ENCODE peak calls at places on chromosomes 16 and 17, in ten cellular contexts. S is AG09319, N is NCI-H2171, I is mucosa of gallbladder, A is PC-9, H is Calu3, V is DMS 273 treated with DMSO at 0.1 percent for 48 hours, F is AG10803, X is head of caudate nucleus, B is cerebellum. Y is an unnamed sample.

GRCh38 chr17:77609553-77610517 is 348.7 kb upstream of the TNRC6C start:
- DNase-seq in S (no peak), N (no peak), I (no peak), A (no peak), H (no peak), V (no peak), F (peak; percentile 20), X (no peak), B (no peak), Y (no peak)

GRCh38 chr17:78825696-78826095 is 14.9 kb downstream of the USP36 start:
- DNase-seq in S (no peak), N (no peak), I (no peak), A (no peak), H (no peak), V (no peak), F (no peak), X (no peak), B (no peak), Y (no peak)

GRCh38 chr17:27303734-27304133 is 9.8 kb downstream of the WSB1 start:
- DNase-seq in S (no peak), N (no peak), I (no peak), A (peak; percentile 57), H (no peak), V (no peak), F (no peak), X (no peak), B (no peak), Y (no peak)

GRCh38 chr16:84277244-84277823 is 17.3 kb upstream of the WFDC1 start:
- DNase-seq in S (peak; percentile 3), N (no peak), I (peak; percentile 73), A (no peak), H (peak; percentile 82), V (peak; percentile 14), F (peak; percentile 36), X (peak; percentile 80), B (peak; percentile 12), Y (peak; percentile 64)

GRCh38 chr17:48113201-48113676 is 5.7 kb downstream of the SNX11 start:
- DNase-seq in S (no peak), N (no peak), I (peak; percentile 12), A (no peak), H (no peak), V (no peak), F (no peak), X (no peak), B (no peak), Y (no peak)

GRCh38 chr16:17556276-17557052 is 85.7 kb upstream of the XYLT1 start:
- DNase-seq in S (no peak), N (no peak), I (no peak), A (peak; percentile 49), H (no peak), V (peak; percentile 1), F (peak; percentile 25), X (no peak), B (no peak), Y (peak; percentile 52)

GRCh38 chr17:45722161-45722560 is 62.0 kb upstream of the CRHR1 start:
- DNase-seq in S (no peak), N (no peak), I (no peak), A (peak; percentile 23), H (peak; percentile 46), V (no peak), F (no peak), X (peak; percentile 51), B (peak; percentile 42), Y (peak; percentile 19)

GRCh38 chr17:65455154-65455971 is 106.1 kb downstream of the AXIN2 start:
- DNase-seq in S (no peak), N (no peak), I (no peak), A (no peak), H (no peak), V (no peak), F (no peak), X (no peak), B (no peak), Y (no peak)

GRCh38 chr16:86476956-86477530 is 33.3 kb upstream of the FOXF1 start:
- DNase-seq in S (no peak), N (no peak), I (no peak), A (no peak), H (no peak), V (no peak), F (no peak), X (no peak), B (no peak), Y (no peak)

GRCh38 chr16:57601801-57602478 is 26.5 kb upstream of the ADGRG1 start:
- DNase-seq in S (no peak), N (no peak), I (peak; percentile 40), A (no peak), H (no peak), V (no peak), F (no peak), X (no peak), B (no peak), Y (no peak)

GRCh38 chr16:76293980-76294690 is 16.9 kb downstream of the CNTNAP4 start:
- DNase-seq in S (no peak), N (no peak), I (no peak), A (no peak), H (no peak), V (no peak), F (no peak), X (no peak), B (no peak), Y (no peak)

GRCh38 chr16:30122621-30123160 is 329 bp downstream of the MAPK3 start:
- DNase-seq in S (no peak), N (no peak), I (no peak), A (no peak), H (no peak), V (no peak), F (no peak), X (no peak), B (no peak), Y (peak; percentile 15)

GRCh38 chr17:19383681-19384470 is 3.1 kb downstream of the MFAP4 start:
- DNase-seq in S (no peak), N (no peak), I (no peak), A (no peak), H (no peak), V (no peak), F (peak; percentile 53), X (no peak), B (no peak), Y (peak; percentile 29)

GRCh38 chr16:59060212-59060611 is 326.1 kb upstream of the GOT2 start:
- DNase-seq in S (no peak), N (no peak), I (no peak), A (no peak), H (no peak), V (no peak), F (peak; percentile 79), X (no peak), B (no peak), Y (peak; percentile 29)

GRCh38 chr17:16001498-16001897 is 1.9 kb downstream of the TTC19 start:
- DNase-seq in S (no peak), N (no peak), I (no peak), A (peak; percentile 53), H (no peak), V (no peak), F (peak; percentile 22), X (no peak), B (no peak), Y (no peak)

GRCh38 chr16:86834451-86835035 is 256.2 kb downstream of the FOXL1 start:
- DNase-seq in S (no peak), N (no peak), I (no peak), A (no peak), H (peak; percentile 70), V (no peak), F (peak; percentile 35), X (no peak), B (no peak), Y (no peak)

GRCh38 chr17:32445976-32446375 is 1.7 kb downstream of the PSMD11 start:
- DNase-seq in S (no peak), N (no peak), I (no peak), A (no peak), H (no peak), V (no peak), F (peak; percentile 10), X (no peak), B (no peak), Y (no peak)

GRCh38 chr17:50101346-50102163 is 6.4 kb downstream of the PDK2 start:
- DNase-seq in S (no peak), N (peak; percentile 38), I (peak; percentile 71), A (no peak), H (peak; percentile 45), V (no peak), F (peak; percentile 64), X (no peak), B (no peak), Y (peak; percentile 61)

GRCh38 chr17:19317359-19318095 is 45.0 kb downstream of the B9D1 start:
- DNase-seq in S (peak; percentile 11), N (no peak), I (peak; percentile 74), A (no peak), H (no peak), V (peak; percentile 44), F (peak; percentile 32), X (peak; percentile 93), B (peak; percentile 87), Y (peak; percentile 20)

GRCh38 chr16:15601212-15601879 is 41.6 kb downstream of the MARF1 start:
- DNase-seq in S (no peak), N (no peak), I (no peak), A (no peak), H (no peak), V (no peak), F (no peak), X (no peak), B (no peak), Y (no peak)

GRCh38 chr17:47935961-47936360 is 5.4 kb upstream of the PNPO start:
- DNase-seq in S (peak; percentile 19), N (no peak), I (no peak), A (peak; percentile 98), H (peak; percentile 54), V (no peak), F (peak; percentile 80), X (no peak), B (no peak), Y (peak; percentile 68)

GRCh38 chr17:17736205-17737183 is 55.2 kb downstream of the RAI1 start:
- DNase-seq in S (no peak), N (no peak), I (no peak), A (no peak), H (no peak), V (no peak), F (peak; percentile 57), X (no peak), B (no peak), Y (no peak)

GRCh38 chr17:79626156-79626890 is 15.5 kb upstream of the RBFOX3 start:
- DNase-seq in S (no peak), N (no peak), I (no peak), A (no peak), H (no peak), V (no peak), F (no peak), X (peak; percentile 1), B (no peak), Y (no peak)

GRCh38 chr17:51947160-51947559 is 211.4 kb downstream of the CA10 start:
- DNase-seq in S (no peak), N (no peak), I (no peak), A (no peak), H (no peak), V (no peak), F (no peak), X (no peak), B (no peak), Y (no peak)

GRCh38 chr16:75750516-75750915 is 24.2 kb upstream of the CPHXL start:
- DNase-seq in S (no peak), N (no peak), I (no peak), A (no peak), H (no peak), V (no peak), F (no peak), X (no peak), B (no peak), Y (no peak)

GRCh38 chr17:77507116-77507885 is 366.5 kb downstream of the SEC14L1 start:
- DNase-seq in S (no peak), N (no peak), I (no peak), A (no peak), H (no peak), V (peak; percentile 13), F (no peak), X (no peak), B (peak; percentile 50), Y (no peak)

GRCh38 chr17:60442271-60443201 is 20.2 kb downstream of the CHCT1 start:
- DNase-seq in S (no peak), N (no peak), I (no peak), A (no peak), H (no peak), V (no peak), F (peak; percentile 56), X (no peak), B (no peak), Y (peak; percentile 59)

GRCh38 chr16:18965555-18965954 is 18.2 kb upstream of the TMC7 start:
- DNase-seq in S (no peak), N (no peak), I (no peak), A (no peak), H (no peak), V (no peak), F (no peak), X (no peak), B (no peak), Y (no peak)